ENCODE peak calls at places on chromosome 2, in eight cellular contexts. Q is adrenal gland, S is choroid plexus epithelial cell, W is nephron progenitor cell, K is fibroblast of mammary gland, N is neural progenitor cell, E is iPS DF 6.9, H is foreskin fibroblast. V is an unnamed sample.

GRCh38 chr2:86221066-86221684 is 21.9 kb downstream of the MRPL35 start:
- DNase-seq in Q (peak; percentile 83), S (peak; percentile 77), W (peak; percentile 58), K (peak; percentile 71), N (peak; percentile 79), E (peak; percentile 47), H (no peak), V (peak; percentile 53)

GRCh38 chr2:122096788-122097187 is 341.3 kb downstream of the TSN start:
- DNase-seq in Q (no peak), S (no peak), W (no peak), K (no peak), N (no peak), E (no peak), H (no peak), V (no peak)

GRCh38 chr2:73291093-73291460 is 2.3 kb downstream of the EGR4 start:
- DNase-seq in Q (no peak), S (peak; percentile 57), W (peak; percentile 93), K (peak; percentile 48), N (peak; percentile 94), E (no peak), H (peak; percentile 33), V (peak; percentile 56)

GRCh38 chr2:37189452-37190153 is 1.1 kb upstream of the SULT6B1 start:
- DNase-seq in Q (peak; percentile 91), S (peak; percentile 98), W (no peak), K (peak; percentile 92), N (peak; percentile 51), E (no peak), H (peak; percentile 88), V (peak; percentile 69)

GRCh38 chr2:160309585-160309984 is 109.5 kb upstream of the ITGB6 start:
- DNase-seq in Q (no peak), S (peak; percentile 50), W (no peak), K (peak; percentile 74), N (no peak), E (no peak), H (peak; percentile 51), V (no peak)

GRCh38 chr2:102558463-102558862 is 60.9 kb upstream of the SLC9A2 start:
- DNase-seq in Q (no peak), S (peak; percentile 17), W (no peak), K (peak; percentile 18), N (no peak), E (no peak), H (peak; percentile 0), V (peak; percentile 63)

GRCh38 chr2:46481541-46482193 is 2.3 kb downstream of the TMEM247 start:
- DNase-seq in Q (no peak), S (peak; percentile 78), W (no peak), K (peak; percentile 96), N (no peak), E (no peak), H (peak; percentile 85), V (peak; percentile 98)

GRCh38 chr2:41941831-41942230 is 106.0 kb upstream of the PKDCC start:
- DNase-seq in Q (no peak), S (peak; percentile 55), W (no peak), K (no peak), N (no peak), E (no peak), H (no peak), V (no peak)

GRCh38 chr2:217835931-217836881 is 166.6 kb downstream of the TNS1 start:
- DNase-seq in Q (no peak), S (peak; percentile 74), W (no peak), K (peak; percentile 97), N (peak; percentile 78), E (no peak), H (peak; percentile 82), V (peak; percentile 84)

GRCh38 chr2:219362524-219363164 is 25.1 kb downstream of the DNPEP start:
- DNase-seq in Q (peak; percentile 73), S (peak; percentile 96), W (no peak), K (peak; percentile 98), N (no peak), E (no peak), H (peak; percentile 96), V (peak; percentile 85)

GRCh38 chr2:201452058-201452736 is 657 bp downstream of the STRADB start:
- DNase-seq in Q (peak; percentile 52), S (peak; percentile 30), W (no peak), K (peak; percentile 48), N (no peak), E (no peak), H (no peak), V (no peak)

GRCh38 chr2:239930378-239930777 is 94.8 kb downstream of the NDUFA10 start:
- DNase-seq in Q (peak; percentile 23), S (no peak), W (no peak), K (no peak), N (no peak), E (no peak), H (no peak), V (no peak)

V was measured in fibroblast of villous mesenchyme.